ENCODE peak calls at places on chromosome 4, in four cellular contexts. C is fibroblast of mammary gland, H is breast epithelium, V is upper lobe of left lung. J is an unnamed sample.

GRCh38 chr4:48375651-48376291 is 34.4 kb downstream of the SLAIN2 start:
- DNase-seq in C (peak), H (no peak), V (no peak), J (no peak)

GRCh38 chr4:107243141-107243779 is 207.1 kb upstream of the DKK2 start:
- DNase-seq in C (peak), H (no peak), V (no peak), J (no peak)

GRCh38 chr4:48403779-48404178 is 62.5 kb downstream of the SLAIN2 start:
- DNase-seq in V (no peak), C (peak), H (no peak), J (no peak)

GRCh38 chr4:103204114-103204513 is 6.0 kb upstream of the CENPE start:
- DNase-seq in C (peak), V (no peak), H (no peak), J (no peak)

GRCh38 chr4:153573881-153574807 is 108.0 kb downstream of the TMEM131L start:
- DNase-seq in V (no peak), H (no peak), C (peak), J (no peak)

GRCh38 chr4:117400039-117400835 is 314.9 kb upstream of the TRAM1L1 start:
- DNase-seq in H (no peak), C (peak), V (no peak), J (no peak)

GRCh38 chr4:11543710-11544109 is 115.0 kb upstream of the HS3ST1 start:
- DNase-seq in V (no peak), H (no peak), C (peak), J (no peak)

GRCh38 chr4:186840771-186841301 is 117.2 kb upstream of the FAT1 start:
- DNase-seq in C (peak), V (peak), H (no peak), J (no peak)

GRCh38 chr4:182827166-182827565 is 90.0 kb downstream of the DCTD start:
- DNase-seq in V (no peak), H (no peak), C (no peak), J (no peak)

GRCh38 chr4:87209696-87210095 is 10.7 kb downstream of the KLHL8 start:
- DNase-seq in V (no peak), H (no peak), C (peak), J (no peak)

GRCh38 chr4:161629694-161630441 is 533.9 kb downstream of the FSTL5 start:
- DNase-seq in V (no peak), H (no peak), C (no peak), J (no peak)

GRCh38 chr4:116478343-116478742 is 607.0 kb downstream of the TRAM1L1 start:
- DNase-seq in H (no peak), V (peak), C (no peak), J (no peak)

GRCh38 chr4:150828159-150828558 is 186.9 kb downstream of the LRBA start:
- DNase-seq in H (no peak), C (no peak), V (no peak), J (no peak)

GRCh38 chr4:183485411-183486160 is 19.3 kb upstream of the ING2 start:
- DNase-seq in C (peak), V (no peak), H (no peak), J (no peak)

GRCh38 chr4:102219143-102219542 is 126.1 kb downstream of the SLC39A8 start:
- DNase-seq in H (no peak), C (no peak), V (no peak), J (no peak)

GRCh38 chr4:119314356-119314755 is 7.6 kb downstream of the FABP2 start:
- DNase-seq in V (no peak), C (peak), H (no peak), J (no peak)

GRCh38 chr4:107036602-107037151 is 564 bp upstream of the DKK2 start:
- DNase-seq in C (no peak), V (no peak), H (no peak), J (no peak)

GRCh38 chr4:5954056-5954760 is 61.3 kb upstream of the CRMP1 start:
- DNase-seq in C (no peak), V (no peak), H (no peak), J (no peak)

GRCh38 chr4:504076-504475 is 5.1 kb downstream of the PIGG start:
- DNase-seq in H (no peak), V (no peak), C (no peak), J (no peak)

GRCh38 chr4:32876546-32876945 is 2156.4 kb downstream of the PCDH7 start:
- DNase-seq in C (no peak), V (no peak), H (no peak), J (no peak)

GRCh38 chr4:157220026-157220881 is at the start of gene GRIA2:
- DNase-seq in H (peak), V (peak), C (peak), J (peak)

GRCh38 chr4:8637456-8637984 is 45.0 kb downstream of the CPZ start:
- DNase-seq in C (no peak), V (no peak), H (no peak), J (no peak)

GRCh38 chr4:7985891-7986441 is 46.3 kb upstream of the AFAP1 start:
- DNase-seq in C (peak), H (no peak), V (peak), J (no peak)

GRCh38 chr4:183960021-183960420 is 54.9 kb downstream of the STOX2 start:
- DNase-seq in H (no peak), V (no peak), C (peak), J (no peak)

GRCh38 chr4:156773648-156774357 is 197.8 kb downstream of the PDGFC start:
- DNase-seq in V (no peak), C (peak), H (no peak), J (no peak)

GRCh38 chr4:166896254-166896653 is 338.0 kb downstream of the SPOCK3 start:
- DNase-seq in C (no peak), V (no peak), H (no peak), J (no peak)

GRCh38 chr4:134510544-134510943 is 309.0 kb upstream of the PABPC4L start:
- DNase-seq in C (no peak), V (no peak), H (no peak), J (no peak)

GRCh38 chr4:10611673-10612072 is 72.9 kb downstream of the CLNK start:
- DNase-seq in V (no peak), C (peak), H (no peak), J (no peak)

GRCh38 chr4:48483777-48484493 is 792 bp downstream of the SLC10A4 start:
- DNase-seq in V (peak), C (no peak), H (no peak), J (no peak)

GRCh38 chr4:4614925-4615678 is 73.3 kb upstream of the STX18 start:
- DNase-seq in H (no peak), V (no peak), C (peak), J (no peak)

GRCh38 chr4:7291372-7292135 is 99.2 kb downstream of the SORCS2 start:
- DNase-seq in H (peak), V (no peak), C (no peak), J (no peak)

GRCh38 chr4:155085843-155086530 is 122.4 kb upstream of the NPY2R start:
- DNase-seq in C (peak), V (no peak), H (no peak), J (no peak)

GRCh38 chr4:71026086-71026485 is 32.6 kb downstream of the DCK start:
- DNase-seq in C (peak), V (no peak), H (no peak), J (no peak)

GRCh38 chr4:124144302-124144701 is 568.2 kb downstream of the ANKRD50 start:
- DNase-seq in H (no peak), V (no peak), C (peak), J (no peak)

GRCh38 chr4:41692717-41693345 is 55.7 kb downstream of the PHOX2B start:
- DNase-seq in C (peak), H (no peak), V (no peak), J (no peak)

GRCh38 chr4:36183665-36184393 is 60.5 kb downstream of the ARAP2 start:
- DNase-seq in C (no peak), V (no peak), H (no peak), J (no peak)

GRCh38 chr4:111632752-111633151 is 512.5 kb upstream of the FAM241A start:
- DNase-seq in H (no peak), C (peak), V (no peak), J (no peak)

GRCh38 chr4:111631157-111631999 is 513.9 kb upstream of the FAM241A start:
- DNase-seq in V (no peak), C (peak), H (no peak), J (no peak)

GRCh38 chr4:111633663-111634266 is 511.5 kb upstream of the FAM241A start:
- DNase-seq in H (no peak), C (no peak), V (no peak), J (no peak)

GRCh38 chr4:111628437-111628836 is 516.8 kb upstream of the FAM241A start:
- DNase-seq in C (no peak), V (no peak), H (no peak), J (no peak)

GRCh38 chr4:111630705-111631104 is 514.5 kb upstream of the FAM241A start:
- DNase-seq in V (no peak), C (peak), H (no peak), J (no peak)
- TF ChIP-seq CTCF in V (no peak), C (peak), H (no peak), J (peak)

DNA sequence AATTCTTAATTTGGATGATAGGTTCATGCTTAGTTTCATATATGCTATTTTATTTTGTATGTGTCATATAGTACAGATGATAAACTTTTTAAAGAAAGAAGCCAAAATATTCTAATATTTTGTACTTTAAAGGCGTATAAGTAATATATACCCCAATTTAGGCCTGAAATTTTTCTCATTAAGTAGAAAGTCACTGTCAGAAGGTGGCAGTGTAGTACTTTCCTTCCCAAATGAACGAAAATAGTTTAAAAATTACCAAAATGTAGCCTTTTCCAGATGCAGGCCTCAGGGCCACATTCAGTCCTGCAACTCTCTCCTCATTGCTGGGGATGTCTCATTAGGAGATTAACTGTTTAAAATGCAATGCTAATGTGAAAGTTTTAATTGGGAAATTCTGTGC is 1263.6 kb downstream of the C4orf33 start:
- DNase-seq in C (peak), H (no peak), V (no peak), J (no peak)
- TF ChIP-seq CTCF in C (peak), H (no peak), V (no peak), J (peak)

GRCh38 chr4:76426272-76426671 is 5.3 kb upstream of the CCDC158 start:
- DNase-seq in V (no peak), H (no peak), C (no peak), J (no peak)
- TF ChIP-seq CTCF in V (no peak), H (no peak), C (peak), J (peak)

GRCh38 chr4:37890501-37891220 is at the start of gene TBC1D1:
- DNase-seq in V (peak), C (no peak), H (no peak), J (peak)
- TF ChIP-seq CTCF in V (no peak), C (no peak), H (no peak), J (no peak)

DNA sequence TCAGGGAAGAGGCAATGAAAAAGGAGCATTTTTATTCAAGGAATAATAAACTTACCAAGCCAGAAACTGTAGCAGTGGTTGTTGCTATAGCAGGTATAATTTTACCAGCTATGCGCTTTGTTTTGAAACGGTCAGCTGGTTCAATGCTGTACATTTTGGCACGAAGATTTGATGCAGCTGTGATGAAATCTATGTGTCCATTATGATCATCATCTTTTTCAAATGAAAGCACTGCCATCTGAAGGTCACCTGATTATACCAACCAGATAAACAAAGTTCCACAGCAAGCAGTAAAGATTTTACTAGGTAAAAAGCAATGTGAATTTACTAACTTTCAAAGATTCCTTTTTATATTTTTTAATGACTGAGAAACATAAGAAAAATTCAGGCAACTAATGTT is 66.4 kb downstream of the STAP1 start:
- DNase-seq in H (no peak), V (no peak), C (no peak), J (no peak)
- TF ChIP-seq CTCF in H (no peak), V (no peak), C (no peak), J (no peak)

DNA sequence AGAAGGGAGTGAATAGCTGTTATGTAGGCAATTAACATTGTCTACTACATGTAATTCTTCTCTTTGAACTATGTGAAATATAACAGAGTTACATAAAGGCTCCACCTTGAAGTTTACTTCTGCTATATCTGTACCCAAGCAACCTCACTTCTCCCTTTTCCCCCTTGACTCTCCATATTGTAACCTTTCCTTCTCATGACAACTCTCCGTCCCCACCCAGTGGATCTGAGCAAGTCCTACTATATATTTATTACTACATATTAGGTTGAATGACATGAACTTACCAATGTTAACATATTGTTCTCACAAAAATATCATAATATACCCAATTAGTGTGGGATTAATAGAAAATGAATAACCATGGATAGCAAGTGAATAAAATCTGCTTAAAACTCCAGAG is 93.2 kb upstream of the ATP8A1 start:
- DNase-seq in H (no peak), C (peak), V (no peak), J (no peak)
- TF ChIP-seq CTCF in H (no peak), C (no peak), V (no peak), J (peak)

GRCh38 chr4:93317571-93317970 is 511.0 kb upstream of the ATOH1 start:
- DNase-seq in C (no peak), H (no peak), V (no peak), J (no peak)

GRCh38 chr4:93317046-93317445 is 511.5 kb upstream of the ATOH1 start:
- DNase-seq in V (no peak), C (no peak), H (no peak), J (no peak)

GRCh38 chr4:93313207-93313606 is 515.3 kb upstream of the ATOH1 start:
- DNase-seq in H (no peak), C (no peak), V (no peak), J (no peak)

DNA sequence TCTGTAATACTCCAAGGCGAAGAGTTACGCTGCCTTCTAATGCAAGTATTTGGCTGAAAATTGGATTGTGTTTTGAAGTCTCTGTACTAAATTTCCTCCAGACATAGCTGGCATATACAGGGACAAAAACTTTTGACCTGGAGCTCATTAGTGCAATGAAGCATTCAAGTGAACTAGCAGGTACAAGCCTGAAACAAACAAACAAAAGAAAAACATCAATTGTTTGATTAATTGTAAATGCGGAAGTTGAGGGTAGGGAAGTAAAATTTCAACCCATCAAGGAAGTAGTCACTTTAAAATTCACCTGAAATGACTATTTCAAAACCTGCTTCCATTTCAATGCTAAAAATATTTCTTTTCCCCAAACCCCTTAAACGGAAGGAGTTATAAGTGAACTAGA is 516.3 kb upstream of the ATOH1 start:
- DNase-seq in V (no peak), C (no peak), H (no peak), J (no peak)
- TF ChIP-seq CTCF in V (no peak), C (no peak), H (no peak), J (no peak)

DNA sequence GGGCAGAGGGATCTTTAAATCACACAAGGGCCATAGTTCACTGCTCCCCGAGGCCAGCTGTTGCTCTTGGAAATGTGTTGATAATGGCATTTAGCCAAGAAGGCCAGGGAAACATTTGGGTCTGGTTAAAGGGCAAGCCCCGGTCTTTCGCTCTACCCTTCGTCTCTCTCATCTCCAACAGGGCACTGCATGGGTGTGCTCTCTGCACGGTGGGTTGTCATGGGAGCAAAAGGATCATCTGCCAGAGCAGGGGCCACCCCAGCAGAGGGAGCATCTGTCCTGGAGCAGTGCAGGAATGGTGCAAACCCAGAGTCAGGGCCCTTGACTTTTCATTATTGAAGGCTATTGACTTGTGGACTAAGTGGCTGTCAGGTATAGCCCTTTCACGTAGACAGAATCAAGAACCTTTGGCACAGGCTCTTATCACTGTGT is 22.7 kb upstream of the PGRMC2 start:
- DNase-seq in V (no peak), H (no peak), C (peak), J (no peak)
- TF ChIP-seq CTCF in V (no peak), H (no peak), C (peak), J (peak)